ENCODE peak calls at places on chromosomes 11 and 22, in eight cellular contexts. One of them, this sample, is unnamed. For H3K4me1 and H3K36me3, the result is how much of the 10 kb centered on the place peaks cover.

GRCh38 chr22:38111941-38112355 is 1.5 kb upstream of the BAIAP2L2 start:
- DNase-seq in left ventricle myocardium inferior: no peak
- DNase-seq in CD8-positive, alpha-beta T cell: no peak
- DNase-seq in neural progenitor cell: no peak
- DNase-seq in vagina: no peak
- DNase-seq in mucosa of descending colon: no peak
- DNase-seq in sigmoid colon: no peak
- DNase-seq in adrenal gland: no peak
- DNase-seq in this sample: no peak

GRCh38 chr22:46660604-46661201 is 40.5 kb downstream of the GRAMD4 start:
- DNase-seq in adrenal gland: no peak
- DNase-seq in vagina: no peak
- DNase-seq in left ventricle myocardium inferior: no peak
- DNase-seq in CD8-positive, alpha-beta T cell: no peak
- DNase-seq in neural progenitor cell: no peak
- DNase-seq in mucosa of descending colon: peak
- DNase-seq in sigmoid colon: no peak
- DNase-seq in this sample: no peak

GRCh38 chr11:17368551-17368950 is 17.0 kb downstream of the NCR3LG1 start:
- DNase-seq in vagina: no peak
- DNase-seq in mucosa of descending colon: no peak
- DNase-seq in neural progenitor cell: no peak
- DNase-seq in sigmoid colon: no peak
- DNase-seq in left ventricle myocardium inferior: no peak
- DNase-seq in adrenal gland: no peak
- DNase-seq in CD8-positive, alpha-beta T cell: no peak
- DNase-seq in this sample: no peak

GRCh38 chr11:83156996-83157754 is at the start of gene PCF11:
- DNase-seq in mucosa of descending colon: no peak
- DNase-seq in neural progenitor cell: no peak
- DNase-seq in sigmoid colon: no peak
- DNase-seq in vagina: no peak
- DNase-seq in CD8-positive, alpha-beta T cell: no peak
- DNase-seq in left ventricle myocardium inferior: peak
- DNase-seq in adrenal gland: no peak
- DNase-seq in this sample: no peak

GRCh38 chr22:29082826-29083545 is 10.2 kb downstream of the KREMEN1 start:
- DNase-seq in neural progenitor cell: no peak
- DNase-seq in adrenal gland: no peak
- DNase-seq in CD8-positive, alpha-beta T cell: no peak
- DNase-seq in sigmoid colon: no peak
- DNase-seq in mucosa of descending colon: no peak
- DNase-seq in left ventricle myocardium inferior: no peak
- DNase-seq in vagina: no peak
- DNase-seq in this sample: no peak

GRCh38 chr22:39871008-39871798 is 22.4 kb downstream of the ENTHD1 start:
- DNase-seq in vagina: no peak
- DNase-seq in mucosa of descending colon: no peak
- DNase-seq in CD8-positive, alpha-beta T cell: no peak
- DNase-seq in left ventricle myocardium inferior: no peak
- DNase-seq in neural progenitor cell: no peak
- DNase-seq in sigmoid colon: no peak
- DNase-seq in adrenal gland: no peak
- DNase-seq in this sample: no peak

GRCh38 chr11:64313491-64314145 is 3.7 kb downstream of the TRMT112 start:
- DNase-seq in vagina: no peak
- DNase-seq in neural progenitor cell: no peak
- DNase-seq in left ventricle myocardium inferior: peak
- DNase-seq in mucosa of descending colon: peak
- DNase-seq in CD8-positive, alpha-beta T cell: no peak
- DNase-seq in adrenal gland: no peak
- DNase-seq in sigmoid colon: peak
- DNase-seq in this sample: no peak

GRCh38 chr11:66119348-66120133 is 49.5 kb downstream of the PACS1 start:
- DNase-seq in sigmoid colon: no peak
- DNase-seq in left ventricle myocardium inferior: no peak
- DNase-seq in adrenal gland: peak
- DNase-seq in mucosa of descending colon: no peak
- DNase-seq in CD8-positive, alpha-beta T cell: no peak
- DNase-seq in neural progenitor cell: peak
- DNase-seq in vagina: no peak
- DNase-seq in this sample: no peak

GRCh38 chr11:124874571-124875255 is 9.5 kb downstream of the ROBO3 start:
- DNase-seq in left ventricle myocardium inferior: no peak
- DNase-seq in vagina: no peak
- DNase-seq in sigmoid colon: peak
- DNase-seq in CD8-positive, alpha-beta T cell: peak
- DNase-seq in adrenal gland: peak
- DNase-seq in mucosa of descending colon: no peak
- DNase-seq in neural progenitor cell: no peak
- DNase-seq in this sample: no peak

GRCh38 chr22:50469377-50470305 is 5.2 kb downstream of the SBF1 start:
- DNase-seq in sigmoid colon: peak
- DNase-seq in mucosa of descending colon: peak
- DNase-seq in CD8-positive, alpha-beta T cell: peak
- DNase-seq in adrenal gland: peak
- DNase-seq in vagina: no peak
- DNase-seq in neural progenitor cell: no peak
- DNase-seq in left ventricle myocardium inferior: peak
- DNase-seq in this sample: peak

GRCh38 chr11:35235944-35236666 is 97.1 kb downstream of the CD44 start:
- DNase-seq in left ventricle myocardium inferior: no peak
- DNase-seq in CD8-positive, alpha-beta T cell: peak
- DNase-seq in sigmoid colon: no peak
- DNase-seq in neural progenitor cell: no peak
- DNase-seq in adrenal gland: no peak
- DNase-seq in mucosa of descending colon: peak
- DNase-seq in vagina: no peak
- DNase-seq in this sample: no peak

GRCh38 chr11:77734890-77735289 is 85.6 kb downstream of the RSF1 start:
- DNase-seq in neural progenitor cell: no peak
- DNase-seq in adrenal gland: no peak
- DNase-seq in CD8-positive, alpha-beta T cell: no peak
- DNase-seq in mucosa of descending colon: no peak
- DNase-seq in left ventricle myocardium inferior: no peak
- DNase-seq in vagina: no peak
- DNase-seq in sigmoid colon: no peak
- DNase-seq in this sample: no peak

GRCh38 chr11:128298271-128298670 is 289.1 kb downstream of the ETS1 start:
- DNase-seq in sigmoid colon: no peak
- DNase-seq in adrenal gland: no peak
- DNase-seq in CD8-positive, alpha-beta T cell: no peak
- DNase-seq in left ventricle myocardium inferior: no peak
- DNase-seq in mucosa of descending colon: no peak
- DNase-seq in neural progenitor cell: no peak
- DNase-seq in vagina: no peak
- DNase-seq in this sample: no peak

GRCh38 chr11:128297805-128298204 is 289.6 kb downstream of the ETS1 start:
- DNase-seq in neural progenitor cell: no peak
- DNase-seq in adrenal gland: no peak
- DNase-seq in CD8-positive, alpha-beta T cell: no peak
- DNase-seq in mucosa of descending colon: no peak
- DNase-seq in left ventricle myocardium inferior: no peak
- DNase-seq in sigmoid colon: no peak
- DNase-seq in vagina: no peak
- DNase-seq in this sample: no peak

GRCh38 chr11:128294685-128295079 is 292.7 kb downstream of the ETS1 start:
- DNase-seq in neural progenitor cell: no peak
- DNase-seq in sigmoid colon: no peak
- DNase-seq in adrenal gland: no peak
- DNase-seq in left ventricle myocardium inferior: no peak
- DNase-seq in CD8-positive, alpha-beta T cell: no peak
- DNase-seq in mucosa of descending colon: no peak
- DNase-seq in vagina: no peak
- DNase-seq in this sample: no peak

GRCh38 chr11:128299132-128299726 is 288.1 kb downstream of the ETS1 start:
- DNase-seq in sigmoid colon: no peak
- DNase-seq in mucosa of descending colon: no peak
- DNase-seq in adrenal gland: no peak
- DNase-seq in left ventricle myocardium inferior: no peak
- DNase-seq in vagina: no peak
- DNase-seq in CD8-positive, alpha-beta T cell: no peak
- DNase-seq in neural progenitor cell: no peak
- DNase-seq in this sample: no peak

DNA sequence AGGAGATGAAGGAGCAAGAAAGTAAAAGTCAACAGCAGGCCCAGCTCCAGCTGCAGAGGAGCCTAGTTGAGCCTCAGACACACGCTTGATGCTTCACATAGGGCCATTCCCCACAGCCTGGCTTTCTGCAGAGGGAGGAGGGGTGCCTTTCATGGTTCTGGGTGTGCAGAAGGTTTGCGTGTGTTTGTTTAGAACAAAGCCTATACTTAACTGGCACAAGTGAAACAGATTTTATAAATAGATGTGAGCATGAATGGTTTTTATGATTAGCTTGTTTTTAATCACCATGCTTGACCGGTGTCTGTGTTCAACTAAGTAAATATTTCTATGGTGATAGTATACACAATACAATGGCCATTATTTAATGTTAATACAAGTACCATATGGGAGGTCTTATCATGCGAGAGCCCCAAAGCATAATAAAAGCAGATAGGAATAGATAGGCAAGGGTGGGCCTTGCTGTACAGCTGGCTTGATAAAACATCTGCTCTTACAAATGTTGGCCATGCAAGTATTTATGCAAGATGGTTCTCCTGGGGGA is 290.2 kb downstream of the ETS1 start:
- DNase-seq in left ventricle myocardium inferior: no peak
- DNase-seq in vagina: no peak
- DNase-seq in adrenal gland: no peak
- DNase-seq in CD8-positive, alpha-beta T cell: peak
- DNase-seq in sigmoid colon: no peak
- DNase-seq in neural progenitor cell: no peak
- DNase-seq in mucosa of descending colon: no peak
- DNase-seq in this sample: no peak
- H3K4me1 ChIP-seq in left ventricle myocardium inferior: half or more
- H3K4me1 ChIP-seq in vagina: under half
- H3K4me1 ChIP-seq in adrenal gland: under half
- H3K4me1 ChIP-seq in CD8-positive, alpha-beta T cell: half or more
- H3K4me1 ChIP-seq in sigmoid colon: under half
- H3K4me1 ChIP-seq in neural progenitor cell: under half
- H3K4me1 ChIP-seq in mucosa of descending colon: under half
- H3K4me1 ChIP-seq in this sample: under half

DNA sequence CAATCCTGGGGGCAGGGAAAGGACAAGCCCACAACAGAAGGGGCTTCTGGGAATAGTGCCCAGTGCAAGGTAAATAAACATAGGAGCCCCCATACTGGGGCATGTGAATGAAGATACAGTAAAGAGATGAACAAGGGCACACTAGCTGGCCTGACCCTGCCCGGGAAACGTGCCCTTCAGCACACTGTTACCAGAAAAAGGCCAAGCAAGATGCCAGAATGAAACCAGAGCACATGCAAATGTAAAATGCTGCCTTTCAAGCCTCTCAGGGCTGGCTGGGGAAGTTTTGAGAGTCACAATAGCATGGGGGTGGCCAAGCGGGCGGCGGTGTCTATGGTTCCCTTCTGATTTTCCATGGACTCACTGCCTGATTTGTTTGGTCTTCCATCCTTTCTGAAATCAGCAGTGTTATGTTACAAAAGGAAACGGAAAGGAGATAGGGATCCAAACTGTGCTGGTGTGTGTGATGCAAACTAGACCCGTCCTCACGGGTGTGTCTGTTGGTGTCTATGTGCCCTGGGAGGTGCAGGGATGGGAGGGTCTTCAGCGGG is 18.8 kb upstream of the SUSD2 start:
- DNase-seq in neural progenitor cell: no peak
- DNase-seq in sigmoid colon: no peak
- DNase-seq in mucosa of descending colon: no peak
- DNase-seq in CD8-positive, alpha-beta T cell: no peak
- DNase-seq in adrenal gland: no peak
- DNase-seq in vagina: no peak
- DNase-seq in left ventricle myocardium inferior: no peak
- DNase-seq in this sample: no peak
- H3K36me3 ChIP-seq in neural progenitor cell: under half
- H3K36me3 ChIP-seq in sigmoid colon: under half
- H3K36me3 ChIP-seq in mucosa of descending colon: under half
- H3K36me3 ChIP-seq in CD8-positive, alpha-beta T cell: half or more
- H3K36me3 ChIP-seq in adrenal gland: under half
- H3K36me3 ChIP-seq in vagina: under half
- H3K36me3 ChIP-seq in left ventricle myocardium inferior: under half
- H3K36me3 ChIP-seq in this sample: half or more

GRCh38 chr11:86117706-86118050 is 48.8 kb upstream of the PICALM start:
- DNase-seq in mucosa of descending colon: no peak
- DNase-seq in left ventricle myocardium inferior: no peak
- DNase-seq in neural progenitor cell: no peak
- DNase-seq in sigmoid colon: no peak
- DNase-seq in CD8-positive, alpha-beta T cell: no peak
- DNase-seq in adrenal gland: no peak
- DNase-seq in vagina: no peak
- DNase-seq in this sample: no peak

GRCh38 chr11:86116996-86117705 is 48.3 kb upstream of the PICALM start:
- DNase-seq in vagina: no peak
- DNase-seq in sigmoid colon: no peak
- DNase-seq in adrenal gland: no peak
- DNase-seq in neural progenitor cell: no peak
- DNase-seq in mucosa of descending colon: no peak
- DNase-seq in left ventricle myocardium inferior: no peak
- DNase-seq in CD8-positive, alpha-beta T cell: no peak
- DNase-seq in this sample: no peak

GRCh38 chr11:86120807-86121206 is 51.9 kb upstream of the PICALM start:
- DNase-seq in neural progenitor cell: no peak
- DNase-seq in vagina: no peak
- DNase-seq in CD8-positive, alpha-beta T cell: no peak
- DNase-seq in mucosa of descending colon: no peak
- DNase-seq in left ventricle myocardium inferior: no peak
- DNase-seq in sigmoid colon: no peak
- DNase-seq in adrenal gland: no peak
- DNase-seq in this sample: no peak

GRCh38 chr11:86118201-86118600 is 49.3 kb upstream of the PICALM start:
- DNase-seq in adrenal gland: no peak
- DNase-seq in sigmoid colon: no peak
- DNase-seq in neural progenitor cell: no peak
- DNase-seq in vagina: no peak
- DNase-seq in left ventricle myocardium inferior: no peak
- DNase-seq in CD8-positive, alpha-beta T cell: no peak
- DNase-seq in mucosa of descending colon: no peak
- DNase-seq in this sample: no peak

DNA sequence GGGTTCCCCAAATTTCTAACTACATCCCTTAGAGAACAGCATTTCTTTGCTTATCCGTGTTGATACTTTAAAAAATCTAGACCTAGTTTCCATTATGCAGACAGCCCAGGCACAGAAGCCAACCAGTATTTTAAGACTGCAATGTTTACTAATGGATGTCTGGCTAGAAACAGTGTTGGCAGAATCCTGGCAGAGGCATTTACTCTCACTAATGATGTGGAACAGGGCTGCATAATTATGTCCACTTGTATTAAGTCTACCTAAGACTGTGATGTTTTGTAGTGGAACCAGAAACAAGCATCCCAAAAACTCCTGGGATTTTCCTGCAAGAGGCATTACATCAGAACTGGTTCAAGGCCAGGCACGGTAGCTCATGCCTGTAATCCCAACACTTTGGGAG is 50.2 kb upstream of the PICALM start:
- DNase-seq in sigmoid colon: peak
- DNase-seq in CD8-positive, alpha-beta T cell: no peak
- DNase-seq in vagina: no peak
- DNase-seq in neural progenitor cell: no peak
- DNase-seq in left ventricle myocardium inferior: no peak
- DNase-seq in mucosa of descending colon: no peak
- DNase-seq in adrenal gland: no peak
- DNase-seq in this sample: no peak
- H3K4me1 ChIP-seq in sigmoid colon: under half
- H3K4me1 ChIP-seq in CD8-positive, alpha-beta T cell: under half
- H3K4me1 ChIP-seq in vagina: under half
- H3K4me1 ChIP-seq in neural progenitor cell: under half
- H3K4me1 ChIP-seq in left ventricle myocardium inferior: under half
- H3K4me1 ChIP-seq in mucosa of descending colon: under half
- H3K4me1 ChIP-seq in adrenal gland: under half
- H3K4me1 ChIP-seq in this sample: under half

GRCh38 chr22:49241174-49241851 is 586.4 kb downstream of the BRD1 start:
- DNase-seq in sigmoid colon: no peak
- DNase-seq in mucosa of descending colon: no peak
- DNase-seq in vagina: peak
- DNase-seq in adrenal gland: no peak
- DNase-seq in left ventricle myocardium inferior: no peak
- DNase-seq in neural progenitor cell: no peak
- DNase-seq in CD8-positive, alpha-beta T cell: no peak
- DNase-seq in this sample: no peak
- H3K36me3 ChIP-seq in sigmoid colon: under half
- H3K36me3 ChIP-seq in mucosa of descending colon: under half
- H3K36me3 ChIP-seq in vagina: under half
- H3K36me3 ChIP-seq in adrenal gland: under half
- H3K36me3 ChIP-seq in left ventricle myocardium inferior: under half
- H3K36me3 ChIP-seq in neural progenitor cell: under half
- H3K36me3 ChIP-seq in CD8-positive, alpha-beta T cell: under half
- H3K36me3 ChIP-seq in this sample: under half

This sample was measured in lower lobe of right lung.